ENCODE peak calls at places on chromosomes 11 and 22, in eight cellular contexts. N is effector memory CD4-positive, alpha-beta T cell; P is tibial nerve; E is DND-41; M is thyroid gland; A is adipocyte; D is CD8-positive, alpha-beta memory T cell; I is endodermal cell. K is an unnamed sample.

GRCh38 chr22:33922268-33922667 is 2.0 kb upstream of the LARGE1 start:
- DNase-seq in P (peak; percentile 36), A (peak; percentile 72), D (no peak), I (peak; percentile 85), M (peak; percentile 37), E (no peak), N (no peak), K (no peak)

GRCh38 chr22:19042285-19043110 is 79.7 kb downstream of the DGCR2 start:
- DNase-seq in D (no peak), N (no peak), P (no peak), E (no peak), M (no peak), I (peak; percentile 39), A (no peak), K (no peak)

GRCh38 chr11:69000391-69000790 is 12.7 kb downstream of the MRGPRF start:
- DNase-seq in A (no peak), D (no peak), N (no peak), P (no peak), M (no peak), E (no peak), I (peak; percentile 12), K (no peak)

GRCh38 chr11:86218125-86219081 is 26.1 kb upstream of the EED start:
- DNase-seq in E (peak; percentile 61), I (peak; percentile 91), M (peak; percentile 57), P (peak; percentile 59), N (peak; percentile 27), D (peak; percentile 46), A (peak; percentile 91), K (peak; percentile 31)

GRCh38 chr11:77411238-77411637 is 62.7 kb downstream of the PAK1 start:
- DNase-seq in A (peak; percentile 56), I (peak; percentile 74), D (no peak), P (peak; percentile 16), E (peak; percentile 50), M (peak; percentile 28), N (no peak), K (peak; percentile 4)

GRCh38 chr11:121152764-121153163 is 51.7 kb downstream of the TECTA start:
- DNase-seq in M (no peak), P (no peak), N (no peak), E (no peak), I (peak; percentile 49), D (no peak), A (no peak), K (no peak)

GRCh38 chr22:37229805-37230672 is 14.0 kb downstream of the RAC2 start:
- DNase-seq in P (no peak), A (peak; percentile 44), D (peak; percentile 87), N (peak; percentile 89), M (no peak), E (peak; percentile 94), I (no peak), K (peak; percentile 85)

GRCh38 chr11:17019231-17019630 is 5.0 kb upstream of the PLEKHA7 start:
- DNase-seq in I (no peak), A (no peak), M (no peak), D (no peak), P (no peak), E (no peak), N (no peak), K (no peak)

GRCh38 chr11:36702330-36703054 is 104.5 kb upstream of the RAG2 start:
- DNase-seq in N (no peak), P (peak; percentile 29), E (peak; percentile 68), D (no peak), A (peak; percentile 73), M (peak; percentile 20), I (peak; percentile 72), K (no peak)

GRCh38 chr11:116114198-116114651 is 610.0 kb upstream of the CADM1 start:
- DNase-seq in M (no peak), A (no peak), D (no peak), E (no peak), I (peak; percentile 40), P (no peak), N (no peak), K (no peak)

GRCh38 chr11:132318421-132319157 is 948.2 kb downstream of the NTM start:
- DNase-seq in D (no peak), M (no peak), P (no peak), E (no peak), A (peak; percentile 42), I (no peak), N (no peak), K (no peak)

GRCh38 chr11:57073121-57073520 is 84.4 kb downstream of the OR5AK2 start:
- DNase-seq in I (no peak), N (no peak), D (no peak), E (no peak), A (peak; percentile 16), M (no peak), P (no peak), K (no peak)

GRCh38 chr11:101401245-101401644 is 182.6 kb downstream of the TRPC6 start:
- DNase-seq in A (no peak), P (no peak), N (no peak), I (no peak), M (no peak), D (no peak), E (no peak), K (no peak)

GRCh38 chr11:113417428-113417827 is 29.8 kb downstream of the ANKK1 start:
- DNase-seq in P (no peak), A (no peak), N (no peak), E (no peak), M (no peak), I (no peak), D (no peak), K (no peak)

GRCh38 chr11:22466809-22467208 is 128.6 kb downstream of the SLC17A6 start:
- DNase-seq in I (no peak), E (no peak), D (no peak), A (peak; percentile 98), M (no peak), N (no peak), P (no peak), K (no peak)

GRCh38 chr11:47254381-47254780 is 3.4 kb upstream of the NR1H3 start:
- DNase-seq in A (no peak), P (peak; percentile 50), I (no peak), D (no peak), M (no peak), E (no peak), N (no peak), K (no peak)

GRCh38 chr11:70948416-70948815 is 304.0 kb downstream of the SHANK2 start:
- DNase-seq in P (no peak), A (no peak), D (no peak), M (no peak), E (no peak), I (no peak), N (no peak), K (no peak)

GRCh38 chr11:70951139-70951804 is 301.1 kb downstream of the SHANK2 start:
- DNase-seq in P (no peak), I (no peak), M (no peak), N (no peak), E (no peak), D (no peak), A (no peak), K (no peak)

GRCh38 chr11:70952171-70952570 is 300.2 kb downstream of the SHANK2 start:
- DNase-seq in A (no peak), I (no peak), P (no peak), M (peak; percentile 64), N (no peak), E (no peak), D (no peak), K (no peak)

GRCh38 chr11:70944636-70945035 is 307.7 kb downstream of the SHANK2 start:
- DNase-seq in I (no peak), A (no peak), E (no peak), M (no peak), N (no peak), P (no peak), D (no peak), K (no peak)

GRCh38 chr11:70948855-70949551 is 303.4 kb downstream of the SHANK2 start:
- DNase-seq in E (no peak), N (no peak), P (no peak), M (peak; percentile 97), D (no peak), I (no peak), A (no peak), K (no peak)
- H3K9me3 ChIP-seq in E (peaks cover 13% of the 10 kb centered on the region), N (no peaks in the 10 kb centered on the region), P (no peaks in the 10 kb centered on the region), M (no peaks in the 10 kb centered on the region), D (no peaks in the 10 kb centered on the region), I (peaks cover 9% of the 10 kb centered on the region), A (no peaks in the 10 kb centered on the region), K (peaks cover 3% of the 10 kb centered on the region)

DNA sequence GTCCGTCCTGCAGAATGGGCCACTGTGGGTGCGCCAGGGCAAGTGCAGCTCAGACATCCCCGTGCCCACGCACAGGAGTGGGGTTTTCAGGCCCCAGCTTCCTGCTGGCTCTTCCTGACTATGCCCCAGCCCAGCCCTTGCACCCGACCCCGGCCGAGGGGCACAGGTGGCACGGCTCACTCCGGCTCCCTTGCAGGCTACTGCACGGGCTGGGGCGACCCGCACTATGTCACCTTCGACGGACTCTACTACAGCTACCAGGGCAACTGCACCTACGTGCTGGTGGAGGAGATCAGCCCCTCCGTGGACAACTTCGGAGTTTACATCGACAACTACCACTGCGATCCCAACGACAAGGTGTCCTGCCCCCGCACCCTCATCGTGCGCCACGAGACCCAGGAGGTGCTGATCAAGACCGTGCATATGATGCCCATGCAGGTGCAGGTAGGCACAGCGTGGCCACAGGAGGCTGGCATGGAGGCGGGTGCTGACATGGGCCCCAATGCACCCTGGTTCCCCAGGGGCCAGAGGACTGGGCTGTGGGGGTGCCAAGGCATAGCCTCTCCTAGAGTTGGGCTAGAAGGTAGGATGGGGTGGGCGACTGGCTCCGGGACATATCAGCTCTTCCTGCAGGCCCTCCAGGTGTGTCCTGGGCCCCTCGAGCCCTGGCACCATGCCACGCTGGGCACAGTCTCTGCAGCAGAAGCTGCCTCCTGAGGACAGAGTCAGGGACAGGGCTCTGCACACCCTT is 27.7 kb downstream of the MUC2 start:
- DNase-seq in M (no peak), A (no peak), D (no peak), P (no peak), N (no peak), I (no peak), E (no peak), K (no peak)
- H3K9me3 ChIP-seq in M (no peaks in the 10 kb centered on the region), A (no peaks in the 10 kb centered on the region), D (no peaks in the 10 kb centered on the region), P (no peaks in the 10 kb centered on the region), N (no peaks in the 10 kb centered on the region), I (no peaks in the 10 kb centered on the region), E (peaks cover 13% of the 10 kb centered on the region), K (no peaks in the 10 kb centered on the region)

DNA sequence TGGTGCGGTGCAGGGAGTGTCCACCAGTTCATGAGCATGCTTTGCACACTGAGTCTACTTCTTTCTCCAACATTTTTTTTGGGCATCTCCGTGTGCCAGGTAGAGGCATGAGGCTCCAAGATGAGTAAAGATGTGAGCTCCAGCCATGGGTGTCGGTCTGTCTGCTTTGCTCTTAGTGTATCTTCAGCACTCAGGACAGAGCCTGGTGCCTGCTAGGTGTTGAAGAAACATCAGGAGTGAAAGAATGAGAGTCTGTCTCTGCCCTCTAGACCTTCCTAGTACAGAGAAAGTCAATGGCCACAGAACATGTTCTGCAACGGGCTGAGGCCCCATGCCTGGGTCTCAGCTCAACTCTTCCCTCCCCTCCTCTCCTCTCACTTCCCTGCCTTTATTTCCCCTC is 486.5 kb downstream of the TBC1D22A start:
- DNase-seq in N (no peak), I (no peak), D (no peak), M (no peak), A (no peak), E (no peak), P (no peak), K (no peak)
- H3K9me3 ChIP-seq in N (no peaks in the 10 kb centered on the region), I (peaks cover 57% of the 10 kb centered on the region), D (no peaks in the 10 kb centered on the region), M (no peaks in the 10 kb centered on the region), A (peaks cover 22% of the 10 kb centered on the region), E (peaks cover 5% of the 10 kb centered on the region), P (peaks cover 3% of the 10 kb centered on the region), K (no peaks in the 10 kb centered on the region)

DNA sequence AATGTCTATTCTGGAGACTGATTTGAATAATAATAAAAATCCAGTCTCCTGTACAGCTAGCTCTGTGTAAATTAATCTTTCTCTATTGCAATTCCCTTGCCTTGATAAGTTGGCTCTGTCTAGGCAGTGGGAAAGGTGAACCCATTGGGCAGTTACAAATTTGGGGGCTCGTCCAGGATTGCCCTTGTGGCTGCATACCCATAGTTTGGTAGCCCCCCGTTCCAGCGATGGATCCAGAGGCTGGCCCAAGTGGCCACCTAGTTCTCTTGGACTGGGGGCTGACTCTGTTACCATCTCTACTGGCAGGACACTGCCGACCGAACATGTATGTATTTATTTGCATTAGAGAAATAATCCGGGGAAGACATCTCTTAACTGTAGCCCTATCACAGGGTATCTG is 326.2 kb upstream of the PDGFD start:
- DNase-seq in P (no peak), I (peak; percentile 43), E (peak; percentile 24), D (no peak), N (no peak), A (no peak), M (no peak), K (no peak)
- H3K9me3 ChIP-seq in P (peaks cover 19% of the 10 kb centered on the region), I (peaks cover 74% of the 10 kb centered on the region), E (peaks cover 57% of the 10 kb centered on the region), D (peaks cover 13% of the 10 kb centered on the region), N (no peaks in the 10 kb centered on the region), A (peaks cover 38% of the 10 kb centered on the region), M (no peaks in the 10 kb centered on the region), K (no peaks in the 10 kb centered on the region)